ENCODE peak calls at places on chromosomes 13 and 19, in seven cellular contexts. One of them, this sample, is unnamed.

GRCh38 chr13:96785986-96786385 is 208.3 kb downstream of the OXGR1 start:
- DNase-seq in GM12878: no peak
- DNase-seq in K562: no peak
- DNase-seq in HCT116: no peak
- DNase-seq in HepG2: no peak
- DNase-seq in H1: no peak
- DNase-seq in SK-N-SH: no peak
- DNase-seq in this sample: no peak

GRCh38 chr19:2494084-2494446 is 18.1 kb downstream of the GADD45B start:
- DNase-seq in GM12878: no peak
- DNase-seq in K562: no peak
- DNase-seq in HCT116: no peak
- DNase-seq in HepG2: no peak
- DNase-seq in H1: no peak
- DNase-seq in SK-N-SH: peak
- DNase-seq in this sample: no peak

GRCh38 chr19:40578442-40578908 is 1.8 kb downstream of the SHKBP1 start:
- DNase-seq in GM12878: no peak
- DNase-seq in K562: peak
- DNase-seq in HCT116: no peak
- DNase-seq in HepG2: no peak
- DNase-seq in H1: peak
- DNase-seq in SK-N-SH: peak
- DNase-seq in this sample: peak

GRCh38 chr19:14441041-14441938 is 8.2 kb downstream of the PKN1 start:
- DNase-seq in GM12878: no peak
- DNase-seq in K562: no peak
- DNase-seq in HCT116: no peak
- DNase-seq in HepG2: no peak
- DNase-seq in H1: no peak
- DNase-seq in SK-N-SH: peak
- DNase-seq in this sample: no peak

GRCh38 chr13:52827839-52828238 is 20.6 kb downstream of the PCDH8 start:
- DNase-seq in GM12878: no peak
- DNase-seq in K562: no peak
- DNase-seq in HCT116: no peak
- DNase-seq in HepG2: no peak
- DNase-seq in H1: no peak
- DNase-seq in SK-N-SH: peak
- DNase-seq in this sample: no peak

GRCh38 chr19:35142531-35143230 is 374 bp upstream of the FXYD7 start:
- DNase-seq in GM12878: no peak
- DNase-seq in K562: peak
- DNase-seq in HCT116: no peak
- DNase-seq in HepG2: no peak
- DNase-seq in H1: peak
- DNase-seq in SK-N-SH: peak
- DNase-seq in this sample: no peak

GRCh38 chr19:47093841-47094240 is 19.7 kb downstream of the ZC3H4 start:
- DNase-seq in GM12878: no peak
- DNase-seq in K562: no peak
- DNase-seq in HCT116: no peak
- DNase-seq in HepG2: no peak
- DNase-seq in H1: no peak
- DNase-seq in SK-N-SH: no peak
- DNase-seq in this sample: no peak

GRCh38 chr19:56140583-56141415 is at the start of gene ZNF444:
- DNase-seq in GM12878: peak
- DNase-seq in K562: peak
- DNase-seq in HCT116: peak
- DNase-seq in HepG2: peak
- DNase-seq in H1: peak
- DNase-seq in SK-N-SH: peak
- DNase-seq in this sample: peak

GRCh38 chr13:27367570-27367969 is 56.8 kb upstream of the GTF3A start:
- DNase-seq in GM12878: no peak
- DNase-seq in K562: no peak
- DNase-seq in HCT116: no peak
- DNase-seq in HepG2: no peak
- DNase-seq in H1: no peak
- DNase-seq in SK-N-SH: no peak
- DNase-seq in this sample: no peak

GRCh38 chr19:35904312-35905068 is 2.2 kb downstream of the HCST start:
- DNase-seq in GM12878: no peak
- DNase-seq in K562: no peak
- DNase-seq in HCT116: no peak
- DNase-seq in HepG2: no peak
- DNase-seq in H1: no peak
- DNase-seq in SK-N-SH: no peak
- DNase-seq in this sample: no peak

GRCh38 chr19:7692417-7693088 is 9.4 kb downstream of the FCER2 start:
- DNase-seq in GM12878: no peak
- DNase-seq in K562: no peak
- DNase-seq in HCT116: no peak
- DNase-seq in HepG2: no peak
- DNase-seq in H1: no peak
- DNase-seq in SK-N-SH: no peak
- DNase-seq in this sample: no peak

GRCh38 chr13:51549593-51549992 is 34.7 kb upstream of the WDFY2 start:
- DNase-seq in GM12878: no peak
- DNase-seq in K562: no peak
- DNase-seq in HCT116: no peak
- DNase-seq in HepG2: no peak
- DNase-seq in H1: no peak
- DNase-seq in SK-N-SH: no peak
- DNase-seq in this sample: no peak

GRCh38 chr13:29573190-29573589 is 22.3 kb downstream of the SLC7A1 start:
- DNase-seq in GM12878: no peak
- DNase-seq in K562: no peak
- DNase-seq in HCT116: no peak
- DNase-seq in HepG2: no peak
- DNase-seq in H1: no peak
- DNase-seq in SK-N-SH: no peak
- DNase-seq in this sample: no peak

GRCh38 chr13:26220575-26220974 is 1.5 kb downstream of the RNF6 start:
- DNase-seq in GM12878: no peak
- DNase-seq in K562: no peak
- DNase-seq in HCT116: no peak
- DNase-seq in HepG2: no peak
- DNase-seq in H1: no peak
- DNase-seq in SK-N-SH: no peak
- DNase-seq in this sample: no peak

GRCh38 chr13:26221721-26222522 is at the start of gene RNF6:
- DNase-seq in GM12878: peak
- DNase-seq in K562: peak
- DNase-seq in HCT116: peak
- DNase-seq in HepG2: peak
- DNase-seq in H1: peak
- DNase-seq in SK-N-SH: peak
- DNase-seq in this sample: peak

GRCh38 chr13:26222523-26223046 is 471 bp upstream of the RNF6 start:
- DNase-seq in GM12878: no peak
- DNase-seq in K562: no peak
- DNase-seq in HCT116: no peak
- DNase-seq in HepG2: no peak
- DNase-seq in H1: no peak
- DNase-seq in SK-N-SH: no peak
- DNase-seq in this sample: no peak

GRCh38 chr13:26221399-26221720 is 754 bp downstream of the RNF6 start:
- DNase-seq in GM12878: no peak
- DNase-seq in K562: no peak
- DNase-seq in HCT116: no peak
- DNase-seq in HepG2: no peak
- DNase-seq in H1: no peak
- DNase-seq in SK-N-SH: no peak
- DNase-seq in this sample: no peak

DNA sequence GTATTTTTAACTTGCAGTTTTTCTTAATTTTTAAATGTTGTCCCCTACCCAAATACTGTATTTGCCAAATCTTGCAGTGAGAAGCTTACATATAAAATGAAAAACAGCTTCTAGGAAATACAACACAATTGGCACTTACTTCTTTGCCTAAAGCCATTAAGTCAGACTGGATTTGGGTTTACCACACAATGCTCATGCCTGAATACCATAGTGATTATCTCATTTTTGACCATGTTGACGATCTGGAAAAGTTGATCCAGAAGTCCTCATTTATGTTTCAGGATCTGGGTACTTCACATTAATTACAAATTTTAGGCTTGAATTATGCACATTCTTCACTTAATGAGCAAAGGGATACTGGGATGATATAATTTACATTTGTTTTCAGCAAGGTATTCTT is 2.4 kb downstream of the RNF6 start:
- DNase-seq in GM12878: no peak
- DNase-seq in K562: no peak
- DNase-seq in HCT116: no peak
- DNase-seq in HepG2: no peak
- DNase-seq in H1: no peak
- DNase-seq in SK-N-SH: no peak
- DNase-seq in this sample: no peak
- TF ChIP-seq JUND in GM12878: no peak
- TF ChIP-seq JUND in K562: no peak
- TF ChIP-seq JUND in HCT116: no peak
- TF ChIP-seq JUND in HepG2: no peak
- TF ChIP-seq JUND in H1: no peak
- TF ChIP-seq JUND in SK-N-SH: no peak
- TF ChIP-seq JUND in this sample: no peak

GRCh38 chr13:48816696-48817095 is 159.0 kb upstream of the FNDC3A start:
- DNase-seq in GM12878: no peak
- DNase-seq in K562: no peak
- DNase-seq in HCT116: no peak
- DNase-seq in HepG2: no peak
- DNase-seq in H1: no peak
- DNase-seq in SK-N-SH: no peak
- DNase-seq in this sample: no peak

GRCh38 chr13:48819376-48819775 is 156.3 kb upstream of the FNDC3A start:
- DNase-seq in GM12878: no peak
- DNase-seq in K562: no peak
- DNase-seq in HCT116: no peak
- DNase-seq in HepG2: no peak
- DNase-seq in H1: no peak
- DNase-seq in SK-N-SH: no peak
- DNase-seq in this sample: no peak

GRCh38 chr13:48817166-48817802 is 158.4 kb upstream of the FNDC3A start:
- DNase-seq in GM12878: no peak
- DNase-seq in K562: no peak
- DNase-seq in HCT116: no peak
- DNase-seq in HepG2: no peak
- DNase-seq in H1: no peak
- DNase-seq in SK-N-SH: no peak
- DNase-seq in this sample: no peak

GRCh38 chr13:48819889-48820288 is 155.8 kb upstream of the FNDC3A start:
- DNase-seq in GM12878: no peak
- DNase-seq in K562: no peak
- DNase-seq in HCT116: no peak
- DNase-seq in HepG2: no peak
- DNase-seq in H1: no peak
- DNase-seq in SK-N-SH: no peak
- DNase-seq in this sample: no peak

GRCh38 chr13:48818495-48818961 is 157.2 kb upstream of the FNDC3A start:
- DNase-seq in GM12878: no peak
- DNase-seq in K562: no peak
- DNase-seq in HCT116: no peak
- DNase-seq in HepG2: no peak
- DNase-seq in H1: no peak
- DNase-seq in SK-N-SH: no peak
- DNase-seq in this sample: no peak
- TF ChIP-seq JUND in GM12878: no peak
- TF ChIP-seq JUND in K562: no peak
- TF ChIP-seq JUND in HCT116: no peak
- TF ChIP-seq JUND in HepG2: no peak
- TF ChIP-seq JUND in H1: no peak
- TF ChIP-seq JUND in SK-N-SH: peak
- TF ChIP-seq JUND in this sample: no peak

GRCh38 chr19:11422163-11423068 is 3.3 kb upstream of the RGL3 start:
- DNase-seq in GM12878: peak
- DNase-seq in K562: peak
- DNase-seq in HCT116: no peak
- DNase-seq in HepG2: no peak
- DNase-seq in H1: peak
- DNase-seq in SK-N-SH: peak
- DNase-seq in this sample: peak

GRCh38 chr19:11420429-11420893 is 1.3 kb upstream of the RGL3 start:
- DNase-seq in GM12878: no peak
- DNase-seq in K562: peak
- DNase-seq in HCT116: no peak
- DNase-seq in HepG2: no peak
- DNase-seq in H1: peak
- DNase-seq in SK-N-SH: no peak
- DNase-seq in this sample: no peak

GRCh38 chr19:11421607-11422098 is 2.5 kb upstream of the RGL3 start:
- DNase-seq in GM12878: no peak
- DNase-seq in K562: peak
- DNase-seq in HCT116: no peak
- DNase-seq in HepG2: no peak
- DNase-seq in H1: peak
- DNase-seq in SK-N-SH: peak
- DNase-seq in this sample: peak

GRCh38 chr19:11423164-11423803 is 4.2 kb upstream of the RGL3 start:
- DNase-seq in GM12878: no peak
- DNase-seq in K562: peak
- DNase-seq in HCT116: no peak
- DNase-seq in HepG2: no peak
- DNase-seq in H1: peak
- DNase-seq in SK-N-SH: no peak
- DNase-seq in this sample: no peak

DNA sequence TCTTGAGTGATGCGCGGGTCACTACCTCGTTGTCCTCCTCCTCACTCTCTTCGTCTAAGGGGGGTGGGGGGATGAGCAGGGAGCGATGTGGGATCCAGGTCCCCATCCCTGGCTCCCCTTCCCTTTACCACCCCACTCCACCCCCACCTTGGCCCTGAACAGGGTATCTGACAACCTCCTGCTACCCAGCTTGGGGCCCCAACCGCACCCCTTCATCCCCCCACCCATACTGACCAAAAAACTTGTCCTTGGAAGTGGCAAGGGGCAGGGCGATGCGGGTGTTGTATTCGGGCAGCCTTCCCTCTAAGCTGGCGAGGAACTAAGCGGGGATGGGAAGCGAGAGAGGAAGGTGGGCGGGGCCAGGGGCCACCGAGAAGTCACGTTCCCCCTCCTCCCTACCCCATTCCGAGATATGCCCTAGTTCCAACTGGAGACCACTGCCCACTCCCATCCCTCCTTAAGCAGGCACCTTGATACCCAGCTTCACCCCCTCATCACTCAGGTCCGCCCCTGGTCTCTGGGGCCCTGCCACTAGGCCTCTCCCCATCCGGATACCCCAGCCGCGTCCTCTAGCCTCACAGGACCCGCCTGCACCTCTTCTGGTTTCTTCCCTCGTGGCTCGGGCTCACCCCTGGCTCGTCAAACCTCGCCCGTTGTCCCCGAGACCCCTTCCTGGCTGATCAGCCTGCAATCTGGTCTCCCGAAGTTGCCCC is 1.9 kb upstream of the RGL3 start:
- DNase-seq in GM12878: no peak
- DNase-seq in K562: peak
- DNase-seq in HCT116: no peak
- DNase-seq in HepG2: no peak
- DNase-seq in H1: peak
- DNase-seq in SK-N-SH: no peak
- DNase-seq in this sample: no peak
- TF ChIP-seq JUND in GM12878: no peak
- TF ChIP-seq JUND in K562: no peak
- TF ChIP-seq JUND in HCT116: no peak
- TF ChIP-seq JUND in HepG2: no peak
- TF ChIP-seq JUND in H1: no peak
- TF ChIP-seq JUND in SK-N-SH: no peak
- TF ChIP-seq JUND in this sample: no peak

GRCh38 chr13:46195017-46195416 is 13.0 kb upstream of the LCP1 start:
- DNase-seq in GM12878: no peak
- DNase-seq in K562: no peak
- DNase-seq in HCT116: no peak
- DNase-seq in HepG2: no peak
- DNase-seq in H1: no peak
- DNase-seq in SK-N-SH: no peak
- DNase-seq in this sample: no peak
- TF ChIP-seq JUND in GM12878: no peak
- TF ChIP-seq JUND in K562: no peak
- TF ChIP-seq JUND in HCT116: no peak
- TF ChIP-seq JUND in HepG2: no peak
- TF ChIP-seq JUND in H1: no peak
- TF ChIP-seq JUND in SK-N-SH: no peak
- TF ChIP-seq JUND in this sample: no peak